ENCODE peak calls at places on chromosomes 5 and 9, in seven cellular contexts. One of them, this sample, is unnamed.

GRCh38 chr5:172178301-172179031 is 9.6 kb downstream of the STK10 start:
- DNase-seq in M059J: no peak
- DNase-seq in hypothalamus: no peak
- DNase-seq in effector CD4-positive, alpha-beta T cell: peak; percentile 42
- DNase-seq in anterior cingulate cortex: no peak
- DNase-seq in Peyer's patch: no peak
- DNase-seq in tibial artery: no peak
- DNase-seq in this sample: peak; percentile 59

GRCh38 chr9:91782711-91783214 is 167.3 kb downstream of the ROR2 start:
- DNase-seq in M059J: no peak
- DNase-seq in hypothalamus: no peak
- DNase-seq in effector CD4-positive, alpha-beta T cell: no peak
- DNase-seq in anterior cingulate cortex: no peak
- DNase-seq in Peyer's patch: no peak
- DNase-seq in tibial artery: no peak
- DNase-seq in this sample: no peak

GRCh38 chr9:113898151-113898550 is 22.0 kb downstream of the ZNF618 start:
- DNase-seq in M059J: no peak
- DNase-seq in hypothalamus: no peak
- DNase-seq in effector CD4-positive, alpha-beta T cell: no peak
- DNase-seq in anterior cingulate cortex: no peak
- DNase-seq in Peyer's patch: no peak
- DNase-seq in tibial artery: no peak
- DNase-seq in this sample: no peak

GRCh38 chr9:120890415-120891254 is 13.6 kb upstream of the PHF19 start:
- DNase-seq in M059J: no peak
- DNase-seq in hypothalamus: no peak
- DNase-seq in effector CD4-positive, alpha-beta T cell: no peak
- DNase-seq in anterior cingulate cortex: no peak
- DNase-seq in Peyer's patch: no peak
- DNase-seq in tibial artery: no peak
- DNase-seq in this sample: peak; percentile 80

GRCh38 chr5:354581-355378 is 33.3 kb downstream of the AHRR start:
- DNase-seq in M059J: no peak
- DNase-seq in hypothalamus: no peak
- DNase-seq in effector CD4-positive, alpha-beta T cell: no peak
- DNase-seq in anterior cingulate cortex: no peak
- DNase-seq in Peyer's patch: no peak
- DNase-seq in tibial artery: peak; percentile 48
- DNase-seq in this sample: no peak

GRCh38 chr5:15004506-15004905 is 132.9 kb upstream of the ANKH start:
- DNase-seq in M059J: no peak
- DNase-seq in hypothalamus: no peak
- DNase-seq in effector CD4-positive, alpha-beta T cell: no peak
- DNase-seq in anterior cingulate cortex: no peak
- DNase-seq in Peyer's patch: no peak
- DNase-seq in tibial artery: no peak
- DNase-seq in this sample: no peak

GRCh38 chr9:28600226-28600625 is 1026.9 kb upstream of the C9orf72 start:
- DNase-seq in M059J: no peak
- DNase-seq in hypothalamus: no peak
- DNase-seq in effector CD4-positive, alpha-beta T cell: no peak
- DNase-seq in anterior cingulate cortex: no peak
- DNase-seq in Peyer's patch: no peak
- DNase-seq in tibial artery: no peak
- DNase-seq in this sample: no peak

GRCh38 chr5:72651109-72651508 is 143.9 kb upstream of the ZNF366 start:
- DNase-seq in M059J: peak; percentile 21
- DNase-seq in hypothalamus: no peak
- DNase-seq in effector CD4-positive, alpha-beta T cell: no peak
- DNase-seq in anterior cingulate cortex: no peak
- DNase-seq in Peyer's patch: no peak
- DNase-seq in tibial artery: no peak
- DNase-seq in this sample: no peak

GRCh38 chr5:116421080-116421629 is 153.5 kb downstream of the SEMA6A start:
- DNase-seq in M059J: no peak
- DNase-seq in hypothalamus: no peak
- DNase-seq in effector CD4-positive, alpha-beta T cell: no peak
- DNase-seq in anterior cingulate cortex: no peak
- DNase-seq in Peyer's patch: no peak
- DNase-seq in tibial artery: no peak
- DNase-seq in this sample: peak; percentile 65

GRCh38 chr9:127803507-127804352 is 1.0 kb downstream of the FPGS start:
- DNase-seq in M059J: peak; percentile 82
- DNase-seq in hypothalamus: no peak
- DNase-seq in effector CD4-positive, alpha-beta T cell: no peak
- DNase-seq in anterior cingulate cortex: no peak
- DNase-seq in Peyer's patch: no peak
- DNase-seq in tibial artery: peak; percentile 79
- DNase-seq in this sample: peak; percentile 45

GRCh38 chr9:71921190-71921814 is 9.9 kb downstream of the C9orf85 start:
- DNase-seq in M059J: peak; percentile 84
- DNase-seq in hypothalamus: no peak
- DNase-seq in effector CD4-positive, alpha-beta T cell: no peak
- DNase-seq in anterior cingulate cortex: no peak
- DNase-seq in Peyer's patch: no peak
- DNase-seq in tibial artery: no peak
- DNase-seq in this sample: no peak

GRCh38 chr5:36877667-36878420 is 1.3 kb downstream of the NIPBL start:
- DNase-seq in M059J: peak; percentile 71
- DNase-seq in hypothalamus: no peak
- DNase-seq in effector CD4-positive, alpha-beta T cell: no peak
- DNase-seq in anterior cingulate cortex: no peak
- DNase-seq in Peyer's patch: no peak
- DNase-seq in tibial artery: no peak
- DNase-seq in this sample: no peak

GRCh38 chr5:110757118-110757729 is 18.4 kb downstream of the SLC25A46 start:
- DNase-seq in M059J: peak; percentile 48
- DNase-seq in hypothalamus: no peak
- DNase-seq in effector CD4-positive, alpha-beta T cell: peak; percentile 24
- DNase-seq in anterior cingulate cortex: no peak
- DNase-seq in Peyer's patch: no peak
- DNase-seq in tibial artery: no peak
- DNase-seq in this sample: peak; percentile 50

GRCh38 chr5:168826292-168826725 is 247.1 kb upstream of the PANK3 start:
- DNase-seq in M059J: no peak
- DNase-seq in hypothalamus: no peak
- DNase-seq in effector CD4-positive, alpha-beta T cell: no peak
- DNase-seq in anterior cingulate cortex: no peak
- DNase-seq in Peyer's patch: no peak
- DNase-seq in tibial artery: no peak
- DNase-seq in this sample: no peak

GRCh38 chr5:96483878-96484277 is 50.8 kb upstream of the PCSK1 start:
- DNase-seq in M059J: peak; percentile 52
- DNase-seq in hypothalamus: no peak
- DNase-seq in effector CD4-positive, alpha-beta T cell: no peak
- DNase-seq in anterior cingulate cortex: no peak
- DNase-seq in Peyer's patch: no peak
- DNase-seq in tibial artery: no peak
- DNase-seq in this sample: peak; percentile 68

GRCh38 chr9:120932086-120932818 is 5.7 kb upstream of the TRAF1 start:
- DNase-seq in M059J: no peak
- DNase-seq in hypothalamus: no peak
- DNase-seq in effector CD4-positive, alpha-beta T cell: no peak
- DNase-seq in anterior cingulate cortex: no peak
- DNase-seq in Peyer's patch: no peak
- DNase-seq in tibial artery: no peak
- DNase-seq in this sample: no peak

GRCh38 chr5:31825775-31826068 is 186.8 kb downstream of the PDZD2 start:
- DNase-seq in M059J: no peak
- DNase-seq in hypothalamus: no peak
- DNase-seq in effector CD4-positive, alpha-beta T cell: no peak
- DNase-seq in anterior cingulate cortex: no peak
- DNase-seq in Peyer's patch: no peak
- DNase-seq in tibial artery: no peak
- DNase-seq in this sample: no peak

GRCh38 chr9:120324996-120325642 is 254.8 kb downstream of the CDK5RAP2 start:
- DNase-seq in M059J: no peak
- DNase-seq in hypothalamus: no peak
- DNase-seq in effector CD4-positive, alpha-beta T cell: no peak
- DNase-seq in anterior cingulate cortex: no peak
- DNase-seq in Peyer's patch: no peak
- DNase-seq in tibial artery: no peak
- DNase-seq in this sample: no peak

GRCh38 chr9:132787748-132788159 is 90.3 kb downstream of the AK8 start:
- DNase-seq in M059J: no peak
- DNase-seq in hypothalamus: no peak
- DNase-seq in effector CD4-positive, alpha-beta T cell: no peak
- DNase-seq in anterior cingulate cortex: no peak
- DNase-seq in Peyer's patch: no peak
- DNase-seq in tibial artery: no peak
- DNase-seq in this sample: peak; percentile 33

GRCh38 chr9:132582276-132582785 is at the start of gene BARHL1:
- DNase-seq in M059J: no peak
- DNase-seq in hypothalamus: no peak
- DNase-seq in effector CD4-positive, alpha-beta T cell: no peak
- DNase-seq in anterior cingulate cortex: no peak
- DNase-seq in Peyer's patch: no peak
- DNase-seq in tibial artery: no peak
- DNase-seq in this sample: no peak

GRCh38 chr9:89886281-89886700 is 281.5 kb downstream of the GADD45G start:
- DNase-seq in M059J: peak; percentile 68
- DNase-seq in hypothalamus: no peak
- DNase-seq in effector CD4-positive, alpha-beta T cell: no peak
- DNase-seq in anterior cingulate cortex: no peak
- DNase-seq in Peyer's patch: peak; percentile 10
- DNase-seq in tibial artery: no peak
- DNase-seq in this sample: no peak

GRCh38 chr9:130689937-130690700 is 3.5 kb upstream of the EXOSC2 start:
- DNase-seq in M059J: peak; percentile 100
- DNase-seq in hypothalamus: no peak
- DNase-seq in effector CD4-positive, alpha-beta T cell: no peak
- DNase-seq in anterior cingulate cortex: no peak
- DNase-seq in Peyer's patch: peak; percentile 23
- DNase-seq in tibial artery: peak; percentile 83
- DNase-seq in this sample: peak; percentile 83

GRCh38 chr5:89883967-89884366 is 525.6 kb downstream of the CETN3 start:
- DNase-seq in M059J: no peak
- DNase-seq in hypothalamus: no peak
- DNase-seq in effector CD4-positive, alpha-beta T cell: no peak
- DNase-seq in anterior cingulate cortex: no peak
- DNase-seq in Peyer's patch: no peak
- DNase-seq in tibial artery: no peak
- DNase-seq in this sample: no peak

GRCh38 chr5:122705876-122706275 is 69.0 kb upstream of the SNX2 start:
- DNase-seq in M059J: no peak
- DNase-seq in hypothalamus: no peak
- DNase-seq in effector CD4-positive, alpha-beta T cell: no peak
- DNase-seq in anterior cingulate cortex: no peak
- DNase-seq in Peyer's patch: no peak
- DNase-seq in tibial artery: no peak
- DNase-seq in this sample: no peak

GRCh38 chr5:115497200-115497599 is 47.4 kb downstream of the FEM1C start:
- DNase-seq in M059J: no peak
- DNase-seq in hypothalamus: no peak
- DNase-seq in effector CD4-positive, alpha-beta T cell: no peak
- DNase-seq in anterior cingulate cortex: no peak
- DNase-seq in Peyer's patch: no peak
- DNase-seq in tibial artery: no peak
- DNase-seq in this sample: no peak

GRCh38 chr5:180006116-180006515 is 65.4 kb downstream of the RNF130 start:
- DNase-seq in M059J: no peak
- DNase-seq in hypothalamus: no peak
- DNase-seq in effector CD4-positive, alpha-beta T cell: no peak
- DNase-seq in anterior cingulate cortex: no peak
- DNase-seq in Peyer's patch: no peak
- DNase-seq in tibial artery: no peak
- DNase-seq in this sample: peak; percentile 44

GRCh38 chr5:126446498-126447224 is 23.5 kb downstream of the GRAMD2B start:
- DNase-seq in M059J: peak; percentile 86
- DNase-seq in hypothalamus: no peak
- DNase-seq in effector CD4-positive, alpha-beta T cell: no peak
- DNase-seq in anterior cingulate cortex: no peak
- DNase-seq in Peyer's patch: no peak
- DNase-seq in tibial artery: no peak
- DNase-seq in this sample: peak; percentile 88

GRCh38 chr5:77333451-77334123 is 123.1 kb downstream of the PDE8B start:
- DNase-seq in M059J: no peak
- DNase-seq in hypothalamus: no peak
- DNase-seq in effector CD4-positive, alpha-beta T cell: no peak
- DNase-seq in anterior cingulate cortex: no peak
- DNase-seq in Peyer's patch: no peak
- DNase-seq in tibial artery: no peak
- DNase-seq in this sample: no peak

GRCh38 chr9:38622083-38622674 is 1.8 kb upstream of the ANKRD18A start:
- DNase-seq in M059J: no peak
- DNase-seq in hypothalamus: no peak
- DNase-seq in effector CD4-positive, alpha-beta T cell: no peak
- DNase-seq in anterior cingulate cortex: no peak
- DNase-seq in Peyer's patch: no peak
- DNase-seq in tibial artery: no peak
- DNase-seq in this sample: no peak

GRCh38 chr5:143215685-143216084 is 187.8 kb downstream of the NR3C1 start:
- DNase-seq in M059J: no peak
- DNase-seq in hypothalamus: no peak
- DNase-seq in effector CD4-positive, alpha-beta T cell: no peak
- DNase-seq in anterior cingulate cortex: no peak
- DNase-seq in Peyer's patch: no peak
- DNase-seq in tibial artery: no peak
- DNase-seq in this sample: no peak